ENCODE peak calls at places on chromosomes 7 and 10, in eight cellular contexts. V is A549, N is heart left ventricle, X is NB4, S is heart right ventricle, Q is mucosa of descending colon, Z is AG04450, F is kidney. H is an unnamed sample.

GRCh38 chr10:60883187-60883586 is 60.8 kb downstream of the RHOBTB1 start:
- DNase-seq in Q (no peak), N (peak), V (peak), F (no peak), X (peak), S (peak), Z (no peak), H (no peak)

GRCh38 chr10:120949511-120950102 is 98.4 kb downstream of the WDR11 start:
- DNase-seq in Q (no peak), S (no peak), N (no peak), X (no peak), F (no peak), Z (no peak), V (no peak), H (no peak)

GRCh38 chr10:98377536-98377935 is 37.4 kb downstream of the PYROXD2 start:
- DNase-seq in Z (no peak), V (no peak), S (no peak), N (no peak), X (no peak), Q (no peak), F (no peak), H (no peak)

GRCh38 chr7:30912021-30912420 is 368 bp downstream of the AQP1 start:
- DNase-seq in F (no peak), V (no peak), S (no peak), Q (no peak), N (no peak), X (no peak), Z (no peak), H (no peak)

GRCh38 chr7:120920588-120920987 is 30.0 kb upstream of the ING3 start:
- DNase-seq in X (no peak), Q (no peak), F (no peak), N (no peak), V (no peak), Z (no peak), S (no peak), H (no peak)

GRCh38 chr10:99329891-99330674 is 927 bp downstream of the CNNM1 start:
- DNase-seq in N (no peak), V (peak), Q (no peak), Z (no peak), X (no peak), F (peak), S (no peak), H (no peak)

GRCh38 chr10:132140167-132140925 is 46.4 kb upstream of the DPYSL4 start:
- DNase-seq in F (peak), V (no peak), Z (no peak), X (no peak), S (no peak), N (no peak), Q (peak), H (no peak)

GRCh38 chr10:50991496-50992355 is 82.6 kb upstream of the PRKG1 start:
- DNase-seq in V (no peak), X (no peak), N (peak), S (peak), Q (peak), F (peak), Z (no peak), H (no peak)

GRCh38 chr7:139118234-139118802 is 8.8 kb upstream of the ZC3HAV1 start:
- DNase-seq in V (peak), N (no peak), Q (no peak), X (peak), S (no peak), F (no peak), Z (no peak), H (no peak)

GRCh38 chr10:77837248-77837924 is 89.2 kb downstream of the DLG5 start:
- DNase-seq in V (peak), F (peak), N (no peak), Z (peak), S (no peak), Q (no peak), X (peak), H (no peak)

GRCh38 chr7:158976849-158977593 is 120.7 kb downstream of the DYNC2I1 start:
- DNase-seq in Q (peak), Z (peak), V (peak), X (peak), N (peak), F (peak), S (peak), H (peak)

GRCh38 chr7:100568176-100568935 is 5.3 kb downstream of the SAP25 start:
- DNase-seq in V (no peak), S (no peak), Z (no peak), F (no peak), N (no peak), X (no peak), Q (peak), H (no peak)

GRCh38 chr7:86913709-86914108 is 145.7 kb downstream of the ELAPOR2 start:
- DNase-seq in N (no peak), F (no peak), X (no peak), Z (no peak), S (no peak), V (no peak), Q (no peak), H (no peak)

GRCh38 chr10:102579206-102579790 is 65.0 kb upstream of the TRIM8 start:
- DNase-seq in Z (no peak), S (no peak), N (no peak), Q (no peak), V (no peak), X (no peak), F (no peak), H (no peak)

GRCh38 chr10:110803830-110804338 is 67.8 kb upstream of the PDCD4 start:
- DNase-seq in N (no peak), Q (peak), S (no peak), V (peak), F (no peak), Z (no peak), X (peak), H (no peak)

GRCh38 chr7:80858141-80858903 is 60.5 kb downstream of the SEMA3C start:
- DNase-seq in V (peak), N (no peak), F (no peak), Z (peak), S (no peak), X (no peak), Q (no peak), H (no peak)

DNA sequence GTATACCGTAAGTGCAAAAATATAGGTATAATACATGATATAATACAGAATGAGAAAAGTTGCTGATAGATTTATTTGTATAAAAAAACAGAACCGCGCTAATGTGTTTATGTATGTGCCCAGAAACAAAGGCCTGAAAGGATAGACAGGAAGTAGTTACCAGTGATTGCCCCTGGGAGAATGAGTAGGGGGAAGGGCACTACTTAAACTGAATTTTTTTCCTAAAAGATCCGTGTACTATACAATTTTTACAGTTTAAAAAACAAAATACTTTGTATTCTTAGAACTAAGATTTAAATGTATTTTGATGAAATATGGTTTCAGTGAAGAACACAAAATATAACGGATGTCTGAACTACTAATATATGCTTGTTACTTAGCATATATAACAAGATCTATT is 2.9 kb downstream of the IPMK start:
- DNase-seq in V (no peak), F (no peak), X (peak), Q (no peak), Z (no peak), S (no peak), N (no peak), H (no peak)
- H3K4me3 ChIP-seq in V (no peak), F (no peak), X (peak), Q (no peak), Z (no peak), S (no peak), N (no peak), H (peak)

GRCh38 chr10:70617798-70618568 is 15.4 kb upstream of the PRF1 start:
- DNase-seq in S (no peak), Z (peak), N (no peak), V (no peak), Q (no peak), F (no peak), X (no peak), H (peak)

GRCh38 chr10:70621497-70622078 is 19.0 kb upstream of the PRF1 start:
- DNase-seq in S (no peak), F (no peak), V (no peak), Q (no peak), Z (no peak), N (no peak), X (no peak), H (no peak)

GRCh38 chr10:70618663-70619062 is 16.1 kb upstream of the PRF1 start:
- DNase-seq in N (no peak), Z (no peak), Q (no peak), F (no peak), X (no peak), S (no peak), V (no peak), H (no peak)

GRCh38 chr10:70620020-70620289 is 17.4 kb upstream of the PRF1 start:
- DNase-seq in Z (no peak), X (no peak), F (no peak), Q (no peak), S (no peak), N (no peak), V (no peak), H (no peak)

GRCh38 chr10:70619271-70620019 is 16.9 kb upstream of the PRF1 start:
- DNase-seq in X (peak), V (peak), F (no peak), Q (no peak), Z (no peak), N (no peak), S (no peak), H (no peak)
- TF ChIP-seq CTCF in X (peak), V (peak), F (peak), Q (no peak), Z (peak), N (peak), S (peak), H (peak)

GRCh38 chr10:44961231-44961571 is 1.6 kb downstream of the RASSF4 start:
- DNase-seq in X (no peak), V (no peak), S (peak), N (no peak), Z (no peak), F (no peak), Q (no peak), H (no peak)
- H3K4me3 ChIP-seq in X (peak), V (no peak), S (peak), N (peak), Z (no peak), F (peak), Q (no peak), H (peak)

GRCh38 chr10:34732926-34733325 is 82.2 kb downstream of the PARD3 start:
- DNase-seq in Q (no peak), X (peak), F (no peak), S (no peak), N (no peak), Z (no peak), V (peak), H (peak)
- TF ChIP-seq CTCF in Q (no peak), X (peak), F (peak), S (no peak), N (no peak), Z (peak), V (peak), H (peak)

GRCh38 chr7:1569833-1570632 is at the start of gene PSMG3:
- DNase-seq in V (peak), F (peak), N (peak), S (peak), Q (peak), X (peak), Z (peak), H (no peak)

GRCh38 chr7:1569440-1569832 is 396 bp downstream of the PSMG3 start:
- DNase-seq in F (no peak), X (no peak), V (no peak), N (no peak), S (no peak), Q (no peak), Z (no peak), H (no peak)

GRCh38 chr7:1567082-1567771 is 2.6 kb downstream of the PSMG3 start:
- DNase-seq in X (peak), Q (peak), V (peak), Z (no peak), S (no peak), F (peak), N (no peak), H (peak)

GRCh38 chr7:1567893-1568292 is 1.9 kb downstream of the PSMG3 start:
- DNase-seq in V (no peak), N (no peak), X (no peak), Q (peak), Z (peak), S (no peak), F (peak), H (peak)

DNA sequence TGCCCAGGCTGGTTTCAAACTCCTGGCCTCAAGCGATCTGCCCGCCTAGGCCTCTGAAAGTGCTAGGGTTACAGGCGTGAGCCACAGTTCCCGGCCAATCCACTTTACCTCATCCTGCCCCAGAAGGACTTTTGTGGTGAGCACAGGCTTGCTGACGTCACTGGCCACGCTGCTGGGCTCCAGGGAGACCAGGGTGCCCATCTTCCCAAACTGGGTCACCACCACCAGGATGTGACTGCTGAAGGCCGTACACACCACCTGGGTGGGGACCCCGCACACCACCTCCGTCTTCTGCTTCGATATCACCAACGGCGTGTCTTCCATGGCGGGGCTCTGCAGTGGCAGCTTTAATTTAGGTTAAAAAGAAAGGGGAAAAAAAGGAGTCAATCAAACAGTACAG is 816 bp downstream of the PSMG3 start:
- DNase-seq in F (peak), S (no peak), V (peak), Z (no peak), Q (peak), X (peak), N (no peak), H (no peak)
- H3K4me3 ChIP-seq in F (peak), S (peak), V (peak), Z (peak), Q (no peak), X (peak), N (peak), H (peak)

GRCh38 chr7:157467496-157468212 is 130.8 kb downstream of the DNAJB6 start:
- DNase-seq in S (no peak), N (no peak), V (no peak), Q (no peak), F (no peak), X (no peak), Z (no peak), H (no peak)
- TF ChIP-seq CTCF in S (no peak), N (no peak), V (no peak), Q (no peak), F (no peak), X (no peak), Z (no peak), H (no peak)

DNA sequence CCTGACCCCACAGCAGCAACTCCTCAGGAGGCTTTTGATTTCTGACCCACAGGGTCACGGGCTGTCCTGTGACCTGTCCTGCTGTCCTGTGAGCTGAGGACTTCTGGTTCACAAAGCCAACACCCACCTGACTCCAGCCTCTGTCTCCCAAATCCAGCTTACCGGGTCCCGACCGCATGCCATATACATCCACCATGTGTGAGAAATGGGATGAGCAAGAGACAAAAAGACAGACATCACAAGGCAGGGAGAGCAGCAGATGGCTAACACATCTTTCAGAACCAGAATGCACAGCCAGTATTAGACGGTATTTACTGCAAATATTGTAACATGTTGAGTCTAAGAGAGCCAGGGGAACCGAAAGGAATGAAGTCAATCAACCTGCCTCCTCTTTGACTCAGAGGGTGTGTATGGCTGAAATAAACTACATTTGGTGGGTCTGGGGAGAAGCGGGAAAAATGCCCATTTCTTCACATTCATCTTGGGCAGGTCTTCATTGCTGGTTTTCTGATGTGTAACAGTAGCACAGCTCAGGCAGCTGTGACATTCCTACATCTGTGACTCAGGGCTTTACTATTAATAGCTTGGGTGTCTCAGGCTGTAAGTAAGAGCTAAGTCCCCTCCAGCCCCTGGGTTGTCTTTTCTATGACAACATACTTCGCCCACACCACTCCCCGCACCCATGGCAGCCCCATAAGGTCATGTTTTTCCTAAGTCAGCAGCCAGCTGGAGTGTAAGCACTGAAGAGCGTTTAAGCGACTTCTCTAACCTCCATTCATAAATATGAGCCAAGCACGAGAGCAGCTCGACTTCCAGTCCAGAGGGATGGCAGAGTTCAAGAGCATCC is 25.0 kb downstream of the ABLIM1 start:
- DNase-seq in Z (peak), N (peak), F (peak), V (peak), S (peak), Q (no peak), X (no peak), H (peak)
- H3K4me3 ChIP-seq in Z (peak), N (no peak), F (peak), V (peak), S (peak), Q (no peak), X (no peak), H (peak)